ENCODE peak calls at places on chromosome 18, in seven cellular contexts. V is posterior cingulate gyrus; C is NCI-H1436; M is mesendoderm; Z is H54; I is activated T-cell treated with anti-CD3 and anti-CD28 coated beads, Interleukin-2, amount 50 U/mL, for 48 hours; E is effector CD4-positive, alpha-beta T cell. P is an unnamed sample.

GRCh38 chr18:63216911-63217311 is 102.7 kb downstream of the BCL2 start:
- DNase-seq in V (no peak), C (no peak), M (no peak), Z (no peak), I (no peak), E (no peak), P (no peak)

GRCh38 chr18:10113156-10114022 is 199.6 kb downstream of the VAPA start:
- DNase-seq in V (no peak), C (no peak), M (no peak), Z (no peak), I (no peak), E (no peak), P (no peak)

GRCh38 chr18:1499265-1499664 is 594.6 kb downstream of the ADCYAP1 start:
- DNase-seq in V (no peak), C (no peak), M (peak), Z (no peak), I (no peak), E (no peak), P (no peak)

GRCh38 chr18:24138281-24138883 is 480 bp upstream of the CABYR start:
- DNase-seq in V (no peak), C (no peak), M (no peak), Z (no peak), I (no peak), E (no peak), P (no peak)

GRCh38 chr18:79476031-79476917 is 80.5 kb downstream of the NFATC1 start:
- DNase-seq in V (no peak), C (no peak), M (no peak), Z (no peak), I (no peak), E (no peak), P (no peak)

GRCh38 chr18:73121207-73121606 is 253.4 kb upstream of the NETO1 start:
- DNase-seq in V (no peak), C (no peak), M (no peak), Z (no peak), I (no peak), E (no peak), P (no peak)

GRCh38 chr18:42784612-42785011 is 330.9 kb downstream of the RIT2 start:
- DNase-seq in V (no peak), C (no peak), M (no peak), Z (no peak), I (no peak), E (no peak), P (no peak)

GRCh38 chr18:33804258-33804657 is 226.2 kb downstream of the ASXL3 start:
- DNase-seq in V (no peak), C (peak), M (no peak), Z (no peak), I (no peak), E (no peak), P (no peak)

GRCh38 chr18:22926454-22926853 is 6.7 kb upstream of the RBBP8 start:
- DNase-seq in V (no peak), C (no peak), M (no peak), Z (no peak), I (no peak), E (no peak), P (no peak)

GRCh38 chr18:78228974-78229373 is 750.6 kb upstream of the SALL3 start:
- DNase-seq in V (no peak), C (no peak), M (peak), Z (no peak), I (no peak), E (no peak), P (no peak)

GRCh38 chr18:62637403-62637802 is 77.9 kb upstream of the PHLPP1 start:
- DNase-seq in V (no peak), C (no peak), M (no peak), Z (no peak), I (no peak), E (no peak), P (no peak)

GRCh38 chr18:78622251-78622953 is 357.2 kb upstream of the SALL3 start:
- DNase-seq in V (no peak), C (no peak), M (no peak), Z (no peak), I (no peak), E (no peak), P (no peak)

GRCh38 chr18:79540914-79541301 is 138.7 kb upstream of the CTDP1 start:
- DNase-seq in V (no peak), C (no peak), M (no peak), Z (no peak), I (no peak), E (no peak), P (no peak)

GRCh38 chr18:46721331-46721730 is 35.5 kb downstream of the ST8SIA5 start:
- DNase-seq in V (no peak), C (no peak), M (no peak), Z (no peak), I (no peak), E (no peak), P (no peak)

GRCh38 chr18:57134564-57135211 is 12.2 kb upstream of the BOD1L2 start:
- DNase-seq in V (no peak), C (no peak), M (peak), Z (no peak), I (no peak), E (no peak), P (no peak)

GRCh38 chr18:23906658-23907057 is 107.9 kb upstream of the TTC39C start:
- DNase-seq in V (no peak), C (no peak), M (no peak), Z (no peak), I (no peak), E (no peak), P (no peak)

GRCh38 chr18:72878143-72878542 is 10.4 kb upstream of the NETO1 start:
- DNase-seq in V (no peak), C (no peak), M (peak), Z (no peak), I (no peak), E (no peak), P (no peak)

GRCh38 chr18:48026216-48026615 is 95.8 kb upstream of the SMAD2 start:
- DNase-seq in V (no peak), C (no peak), M (no peak), Z (no peak), I (no peak), E (no peak), P (no peak)

GRCh38 chr18:42436366-42436765 is 481.3 kb downstream of the PIK3C3 start:
- DNase-seq in V (no peak), C (no peak), M (no peak), Z (no peak), I (no peak), E (no peak), P (no peak)

GRCh38 chr18:6785411-6785810 is 55.9 kb downstream of the ARHGAP28 start:
- DNase-seq in V (no peak), C (no peak), M (peak), Z (no peak), I (no peak), E (no peak), P (no peak)

GRCh38 chr18:57839942-57840381 is 36.8 kb upstream of the ATP8B1 start:
- DNase-seq in V (no peak), C (no peak), M (no peak), Z (no peak), I (no peak), E (no peak), P (no peak)

GRCh38 chr18:8084160-8084559 is 517.0 kb downstream of the PTPRM start:
- DNase-seq in V (no peak), C (peak), M (peak), Z (peak), I (no peak), E (no peak), P (no peak)

GRCh38 chr18:79507076-79507545 is 111.4 kb downstream of the NFATC1 start:
- DNase-seq in V (peak), C (no peak), M (no peak), Z (no peak), I (peak), E (no peak), P (peak)

GRCh38 chr18:55857961-55858360 is 270.0 kb upstream of the TCF4 start:
- DNase-seq in V (no peak), C (no peak), M (no peak), Z (no peak), I (no peak), E (no peak), P (no peak)

GRCh38 chr18:75209952-75210261 is 690 bp upstream of the TSHZ1 start:
- DNase-seq in V (no peak), C (peak), M (peak), Z (no peak), I (no peak), E (no peak), P (no peak)

GRCh38 chr18:24127735-24128134 is 11.1 kb upstream of the CABYR start:
- DNase-seq in V (no peak), C (no peak), M (peak), Z (no peak), I (no peak), E (no peak), P (no peak)

GRCh38 chr18:55427951-55428350 is 160.0 kb downstream of the TCF4 start:
- DNase-seq in V (no peak), C (no peak), M (no peak), Z (no peak), I (no peak), E (no peak), P (no peak)

GRCh38 chr18:3869848-3870247 is 419.9 kb downstream of the TGIF1 start:
- DNase-seq in V (no peak), C (peak), M (peak), Z (peak), I (no peak), E (no peak), P (no peak)

GRCh38 chr18:3468833-3469232 is 18.9 kb downstream of the TGIF1 start:
- DNase-seq in V (no peak), C (no peak), M (peak), Z (no peak), I (no peak), E (no peak), P (no peak)

GRCh38 chr18:3595282-3596273 is 145.6 kb downstream of the TGIF1 start:
- DNase-seq in V (no peak), C (no peak), M (peak), Z (no peak), I (peak), E (peak), P (no peak)

GRCh38 chr18:62717059-62717849 is 1.9 kb downstream of the PHLPP1 start:
- DNase-seq in V (peak), C (no peak), M (peak), Z (peak), I (peak), E (peak), P (peak)

GRCh38 chr18:79523738-79524180 is 128.0 kb downstream of the NFATC1 start:
- DNase-seq in V (no peak), C (no peak), M (no peak), Z (no peak), I (no peak), E (peak), P (no peak)

GRCh38 chr18:42586603-42587002 is 528.9 kb downstream of the RIT2 start:
- DNase-seq in V (no peak), C (no peak), M (no peak), Z (no peak), I (no peak), E (no peak), P (no peak)

GRCh38 chr18:8162797-8163196 is 446.4 kb upstream of the RAB12 start:
- DNase-seq in V (no peak), C (peak), M (peak), Z (no peak), I (no peak), E (no peak), P (no peak)

GRCh38 chr18:45557296-45557695 is 58.0 kb upstream of the SLC14A2 start:
- DNase-seq in V (no peak), C (no peak), M (no peak), Z (no peak), I (no peak), E (no peak), P (no peak)